ENCODE peak calls at places on chromosomes 6 and 20, in seven cellular contexts. One of them, this sample, is unnamed.

GRCh38 chr6:47230579-47230978 is 79.1 kb downstream of the TNFRSF21 start:
- DNase-seq in mammary epithelial cell: no peak
- DNase-seq in posterior cingulate gyrus: no peak
- DNase-seq in T-helper 9 cell: no peak
- DNase-seq in brain microvascular endothelial cell: no peak
- DNase-seq in astrocyte of the cerebellum: no peak
- DNase-seq in GM04504: no peak
- DNase-seq in this sample: no peak

GRCh38 chr20:20890751-20891150 is 178.3 kb upstream of the RALGAPA2 start:
- DNase-seq in mammary epithelial cell: no peak
- DNase-seq in posterior cingulate gyrus: no peak
- DNase-seq in T-helper 9 cell: no peak
- DNase-seq in brain microvascular endothelial cell: no peak
- DNase-seq in astrocyte of the cerebellum: no peak
- DNase-seq in GM04504: no peak
- DNase-seq in this sample: no peak

GRCh38 chr20:36312724-36313441 is 6.7 kb downstream of the DLGAP4 start:
- DNase-seq in mammary epithelial cell: no peak
- DNase-seq in posterior cingulate gyrus: no peak
- DNase-seq in T-helper 9 cell: no peak
- DNase-seq in brain microvascular endothelial cell: no peak
- DNase-seq in astrocyte of the cerebellum: no peak
- DNase-seq in GM04504: no peak
- DNase-seq in this sample: no peak

GRCh38 chr6:53651764-53652401 is 13.7 kb downstream of the KLHL31 start:
- DNase-seq in mammary epithelial cell: peak; percentile 85
- DNase-seq in posterior cingulate gyrus: peak; percentile 93
- DNase-seq in T-helper 9 cell: peak; percentile 62
- DNase-seq in brain microvascular endothelial cell: peak; percentile 27
- DNase-seq in astrocyte of the cerebellum: no peak
- DNase-seq in GM04504: no peak
- DNase-seq in this sample: peak; percentile 45

GRCh38 chr20:63970714-63971431 is 1.1 kb upstream of the ZNF512B start:
- DNase-seq in mammary epithelial cell: no peak
- DNase-seq in posterior cingulate gyrus: no peak
- DNase-seq in T-helper 9 cell: no peak
- DNase-seq in brain microvascular endothelial cell: no peak
- DNase-seq in astrocyte of the cerebellum: no peak
- DNase-seq in GM04504: no peak
- DNase-seq in this sample: no peak

GRCh38 chr6:10338151-10338550 is 76.7 kb downstream of the TFAP2A start:
- DNase-seq in mammary epithelial cell: no peak
- DNase-seq in posterior cingulate gyrus: no peak
- DNase-seq in T-helper 9 cell: no peak
- DNase-seq in brain microvascular endothelial cell: no peak
- DNase-seq in astrocyte of the cerebellum: no peak
- DNase-seq in GM04504: no peak
- DNase-seq in this sample: no peak

GRCh38 chr20:16243470-16243869 is 329.8 kb downstream of the KIF16B start:
- DNase-seq in mammary epithelial cell: no peak
- DNase-seq in posterior cingulate gyrus: no peak
- DNase-seq in T-helper 9 cell: no peak
- DNase-seq in brain microvascular endothelial cell: no peak
- DNase-seq in astrocyte of the cerebellum: no peak
- DNase-seq in GM04504: no peak
- DNase-seq in this sample: no peak

GRCh38 chr6:43575105-43575771 is 600 bp downstream of the XPO5 start:
- DNase-seq in mammary epithelial cell: no peak
- DNase-seq in posterior cingulate gyrus: peak; percentile 81
- DNase-seq in T-helper 9 cell: no peak
- DNase-seq in brain microvascular endothelial cell: no peak
- DNase-seq in astrocyte of the cerebellum: no peak
- DNase-seq in GM04504: no peak
- DNase-seq in this sample: no peak

GRCh38 chr20:48759631-48760245 is 68.1 kb downstream of the PREX1 start:
- DNase-seq in mammary epithelial cell: no peak
- DNase-seq in posterior cingulate gyrus: no peak
- DNase-seq in T-helper 9 cell: no peak
- DNase-seq in brain microvascular endothelial cell: no peak
- DNase-seq in astrocyte of the cerebellum: no peak
- DNase-seq in GM04504: no peak
- DNase-seq in this sample: no peak

GRCh38 chr6:36769676-36770499 is 69.4 kb downstream of the CPNE5 start:
- DNase-seq in mammary epithelial cell: peak; percentile 24
- DNase-seq in posterior cingulate gyrus: no peak
- DNase-seq in T-helper 9 cell: no peak
- DNase-seq in brain microvascular endothelial cell: no peak
- DNase-seq in astrocyte of the cerebellum: no peak
- DNase-seq in GM04504: peak; percentile 35
- DNase-seq in this sample: no peak

GRCh38 chr6:36268478-36269248 is 1.2 kb upstream of the PNPLA1 start:
- DNase-seq in mammary epithelial cell: no peak
- DNase-seq in posterior cingulate gyrus: peak; percentile 97
- DNase-seq in T-helper 9 cell: no peak
- DNase-seq in brain microvascular endothelial cell: peak; percentile 9
- DNase-seq in astrocyte of the cerebellum: no peak
- DNase-seq in GM04504: no peak
- DNase-seq in this sample: no peak

GRCh38 chr6:133632206-133632605 is 256.7 kb upstream of the TCF21 start:
- DNase-seq in mammary epithelial cell: peak; percentile 35
- DNase-seq in posterior cingulate gyrus: no peak
- DNase-seq in T-helper 9 cell: no peak
- DNase-seq in brain microvascular endothelial cell: peak; percentile 62
- DNase-seq in astrocyte of the cerebellum: no peak
- DNase-seq in GM04504: no peak
- DNase-seq in this sample: no peak

GRCh38 chr6:113120214-113120576 is 737.0 kb upstream of the MARCKS start:
- DNase-seq in mammary epithelial cell: peak; percentile 95
- DNase-seq in posterior cingulate gyrus: no peak
- DNase-seq in T-helper 9 cell: no peak
- DNase-seq in brain microvascular endothelial cell: peak; percentile 87
- DNase-seq in astrocyte of the cerebellum: peak; percentile 93
- DNase-seq in GM04504: peak; percentile 94
- DNase-seq in this sample: no peak

GRCh38 chr6:106547961-106548453 is 81.3 kb downstream of the RTN4IP1 start:
- DNase-seq in mammary epithelial cell: peak; percentile 94
- DNase-seq in posterior cingulate gyrus: no peak
- DNase-seq in T-helper 9 cell: no peak
- DNase-seq in brain microvascular endothelial cell: peak; percentile 59
- DNase-seq in astrocyte of the cerebellum: peak; percentile 41
- DNase-seq in GM04504: no peak
- DNase-seq in this sample: no peak

GRCh38 chr6:53737746-53738145 is 57.1 kb upstream of the LRRC1 start:
- DNase-seq in mammary epithelial cell: no peak
- DNase-seq in posterior cingulate gyrus: no peak
- DNase-seq in T-helper 9 cell: no peak
- DNase-seq in brain microvascular endothelial cell: no peak
- DNase-seq in astrocyte of the cerebellum: no peak
- DNase-seq in GM04504: no peak
- DNase-seq in this sample: no peak